ENCODE peak calls at places on chromosomes 5 and 9, in ten cellular contexts. One of them, this sample, is unnamed.

GRCh38 chr5:136000147-136000546 is 28.6 kb upstream of the TGFBI start:
- DNase-seq in uterus: no peak
- DNase-seq in astrocyte: no peak
- DNase-seq in heart right ventricle: no peak
- DNase-seq in neural progenitor cell: no peak
- DNase-seq in pancreas: no peak
- DNase-seq in breast epithelium: no peak
- DNase-seq in spleen: no peak
- DNase-seq in RWPE1: no peak
- DNase-seq in GM13977: no peak
- DNase-seq in this sample: no peak

GRCh38 chr5:80103375-80103774 is 68.2 kb downstream of the THBS4 start:
- DNase-seq in uterus: no peak
- DNase-seq in astrocyte: no peak
- DNase-seq in heart right ventricle: no peak
- DNase-seq in neural progenitor cell: no peak
- DNase-seq in pancreas: no peak
- DNase-seq in breast epithelium: no peak
- DNase-seq in spleen: no peak
- DNase-seq in RWPE1: no peak
- DNase-seq in GM13977: no peak
- DNase-seq in this sample: no peak

GRCh38 chr5:32312194-32312681 is 501 bp downstream of the MTMR12 start:
- DNase-seq in uterus: peak
- DNase-seq in astrocyte: peak
- DNase-seq in heart right ventricle: peak
- DNase-seq in neural progenitor cell: peak
- DNase-seq in pancreas: peak
- DNase-seq in breast epithelium: peak
- DNase-seq in spleen: peak
- DNase-seq in RWPE1: peak
- DNase-seq in GM13977: peak
- DNase-seq in this sample: peak

GRCh38 chr5:57841671-57842375 is 359.2 kb upstream of the ACTBL2 start:
- DNase-seq in uterus: no peak
- DNase-seq in astrocyte: peak
- DNase-seq in heart right ventricle: no peak
- DNase-seq in neural progenitor cell: peak
- DNase-seq in pancreas: no peak
- DNase-seq in breast epithelium: no peak
- DNase-seq in spleen: no peak
- DNase-seq in RWPE1: peak
- DNase-seq in GM13977: no peak
- DNase-seq in this sample: peak

GRCh38 chr9:107049046-107049824 is 186.3 kb downstream of the ZNF462 start:
- DNase-seq in uterus: no peak
- DNase-seq in astrocyte: peak
- DNase-seq in heart right ventricle: no peak
- DNase-seq in neural progenitor cell: peak
- DNase-seq in pancreas: no peak
- DNase-seq in breast epithelium: no peak
- DNase-seq in spleen: no peak
- DNase-seq in RWPE1: no peak
- DNase-seq in GM13977: no peak
- DNase-seq in this sample: peak

GRCh38 chr9:136007906-136008692 is 46.9 kb upstream of the UBAC1 start:
- DNase-seq in uterus: no peak
- DNase-seq in astrocyte: peak
- DNase-seq in heart right ventricle: no peak
- DNase-seq in neural progenitor cell: no peak
- DNase-seq in pancreas: no peak
- DNase-seq in breast epithelium: no peak
- DNase-seq in spleen: no peak
- DNase-seq in RWPE1: peak
- DNase-seq in GM13977: no peak
- DNase-seq in this sample: peak

GRCh38 chr5:174448662-174449061 is 275.7 kb upstream of the MSX2 start:
- DNase-seq in uterus: no peak
- DNase-seq in astrocyte: peak
- DNase-seq in heart right ventricle: no peak
- DNase-seq in neural progenitor cell: no peak
- DNase-seq in pancreas: no peak
- DNase-seq in breast epithelium: no peak
- DNase-seq in spleen: no peak
- DNase-seq in RWPE1: peak
- DNase-seq in GM13977: no peak
- DNase-seq in this sample: peak

GRCh38 chr5:157718529-157718928 is 12.7 kb upstream of the THG1L start:
- DNase-seq in uterus: no peak
- DNase-seq in astrocyte: peak
- DNase-seq in heart right ventricle: no peak
- DNase-seq in neural progenitor cell: peak
- DNase-seq in pancreas: no peak
- DNase-seq in breast epithelium: no peak
- DNase-seq in spleen: no peak
- DNase-seq in RWPE1: peak
- DNase-seq in GM13977: peak
- DNase-seq in this sample: peak

GRCh38 chr5:68751651-68752050 is 342.2 kb upstream of the SLC30A5 start:
- DNase-seq in uterus: no peak
- DNase-seq in astrocyte: no peak
- DNase-seq in heart right ventricle: no peak
- DNase-seq in neural progenitor cell: no peak
- DNase-seq in pancreas: no peak
- DNase-seq in breast epithelium: no peak
- DNase-seq in spleen: no peak
- DNase-seq in RWPE1: no peak
- DNase-seq in GM13977: no peak
- DNase-seq in this sample: no peak

GRCh38 chr9:122394265-122395242 is 23.7 kb downstream of the PTGS1 start:
- DNase-seq in uterus: peak
- DNase-seq in astrocyte: peak
- DNase-seq in heart right ventricle: peak
- DNase-seq in neural progenitor cell: no peak
- DNase-seq in pancreas: no peak
- DNase-seq in breast epithelium: no peak
- DNase-seq in spleen: no peak
- DNase-seq in RWPE1: peak
- DNase-seq in GM13977: no peak
- DNase-seq in this sample: peak

GRCh38 chr5:129094924-129095797 is 612 bp downstream of the ISOC1 start:
- DNase-seq in uterus: peak
- DNase-seq in astrocyte: peak
- DNase-seq in heart right ventricle: peak
- DNase-seq in neural progenitor cell: peak
- DNase-seq in pancreas: peak
- DNase-seq in breast epithelium: peak
- DNase-seq in spleen: peak
- DNase-seq in RWPE1: peak
- DNase-seq in GM13977: peak
- DNase-seq in this sample: peak

GRCh38 chr5:1235379-1235778 is 10.2 kb downstream of the SLC6A18 start:
- DNase-seq in uterus: no peak
- DNase-seq in astrocyte: no peak
- DNase-seq in heart right ventricle: no peak
- DNase-seq in neural progenitor cell: no peak
- DNase-seq in pancreas: no peak
- DNase-seq in breast epithelium: no peak
- DNase-seq in spleen: no peak
- DNase-seq in RWPE1: no peak
- DNase-seq in GM13977: no peak
- DNase-seq in this sample: no peak

GRCh38 chr5:150117945-150118560 is 31.7 kb upstream of the CSF1R start:
- DNase-seq in uterus: peak
- DNase-seq in astrocyte: no peak
- DNase-seq in heart right ventricle: no peak
- DNase-seq in neural progenitor cell: no peak
- DNase-seq in pancreas: no peak
- DNase-seq in breast epithelium: peak
- DNase-seq in spleen: no peak
- DNase-seq in RWPE1: no peak
- DNase-seq in GM13977: no peak
- DNase-seq in this sample: peak

GRCh38 chr5:133531178-133531577 is 81.2 kb downstream of the FSTL4 start:
- DNase-seq in uterus: no peak
- DNase-seq in astrocyte: no peak
- DNase-seq in heart right ventricle: no peak
- DNase-seq in neural progenitor cell: no peak
- DNase-seq in pancreas: no peak
- DNase-seq in breast epithelium: no peak
- DNase-seq in spleen: no peak
- DNase-seq in RWPE1: no peak
- DNase-seq in GM13977: peak
- DNase-seq in this sample: no peak
- TF ChIP-seq CTCF in uterus: no peak
- TF ChIP-seq CTCF in astrocyte: no peak
- TF ChIP-seq CTCF in heart right ventricle: no peak
- TF ChIP-seq CTCF in neural progenitor cell: no peak
- TF ChIP-seq CTCF in pancreas: no peak
- TF ChIP-seq CTCF in breast epithelium: no peak
- TF ChIP-seq CTCF in spleen: no peak
- TF ChIP-seq CTCF in RWPE1: no peak
- TF ChIP-seq CTCF in GM13977: peak
- TF ChIP-seq CTCF in this sample: no peak

GRCh38 chr5:81207009-81207408 is 26.1 kb upstream of the CKMT2 start:
- DNase-seq in uterus: no peak
- DNase-seq in astrocyte: no peak
- DNase-seq in heart right ventricle: no peak
- DNase-seq in neural progenitor cell: peak
- DNase-seq in pancreas: no peak
- DNase-seq in breast epithelium: no peak
- DNase-seq in spleen: no peak
- DNase-seq in RWPE1: no peak
- DNase-seq in GM13977: no peak
- DNase-seq in this sample: peak
- TF ChIP-seq CTCF in uterus: no peak
- TF ChIP-seq CTCF in astrocyte: no peak
- TF ChIP-seq CTCF in heart right ventricle: peak
- TF ChIP-seq CTCF in neural progenitor cell: peak
- TF ChIP-seq CTCF in pancreas: no peak
- TF ChIP-seq CTCF in breast epithelium: no peak
- TF ChIP-seq CTCF in spleen: no peak
- TF ChIP-seq CTCF in RWPE1: no peak
- TF ChIP-seq CTCF in GM13977: peak
- TF ChIP-seq CTCF in this sample: peak

GRCh38 chr5:170223906-170224305 is 8.9 kb upstream of the C5orf58 start:
- DNase-seq in uterus: no peak
- DNase-seq in astrocyte: no peak
- DNase-seq in heart right ventricle: no peak
- DNase-seq in neural progenitor cell: no peak
- DNase-seq in pancreas: no peak
- DNase-seq in breast epithelium: no peak
- DNase-seq in spleen: no peak
- DNase-seq in RWPE1: no peak
- DNase-seq in GM13977: no peak
- DNase-seq in this sample: no peak

GRCh38 chr5:170219615-170220014 is 13.2 kb upstream of the C5orf58 start:
- DNase-seq in uterus: no peak
- DNase-seq in astrocyte: peak
- DNase-seq in heart right ventricle: no peak
- DNase-seq in neural progenitor cell: no peak
- DNase-seq in pancreas: no peak
- DNase-seq in breast epithelium: no peak
- DNase-seq in spleen: no peak
- DNase-seq in RWPE1: peak
- DNase-seq in GM13977: no peak
- DNase-seq in this sample: peak

GRCh38 chr5:170223349-170223748 is 9.4 kb upstream of the C5orf58 start:
- DNase-seq in uterus: no peak
- DNase-seq in astrocyte: peak
- DNase-seq in heart right ventricle: no peak
- DNase-seq in neural progenitor cell: no peak
- DNase-seq in pancreas: no peak
- DNase-seq in breast epithelium: no peak
- DNase-seq in spleen: no peak
- DNase-seq in RWPE1: no peak
- DNase-seq in GM13977: no peak
- DNase-seq in this sample: no peak

GRCh38 chr5:170220196-170220595 is 12.6 kb upstream of the C5orf58 start:
- DNase-seq in uterus: no peak
- DNase-seq in astrocyte: no peak
- DNase-seq in heart right ventricle: no peak
- DNase-seq in neural progenitor cell: no peak
- DNase-seq in pancreas: no peak
- DNase-seq in breast epithelium: no peak
- DNase-seq in spleen: no peak
- DNase-seq in RWPE1: no peak
- DNase-seq in GM13977: no peak
- DNase-seq in this sample: no peak

GRCh38 chr5:170221319-170221718 is 11.5 kb upstream of the C5orf58 start:
- DNase-seq in uterus: no peak
- DNase-seq in astrocyte: peak
- DNase-seq in heart right ventricle: no peak
- DNase-seq in neural progenitor cell: peak
- DNase-seq in pancreas: no peak
- DNase-seq in breast epithelium: no peak
- DNase-seq in spleen: no peak
- DNase-seq in RWPE1: no peak
- DNase-seq in GM13977: no peak
- DNase-seq in this sample: peak
- TF ChIP-seq CTCF in uterus: no peak
- TF ChIP-seq CTCF in astrocyte: peak
- TF ChIP-seq CTCF in heart right ventricle: no peak
- TF ChIP-seq CTCF in neural progenitor cell: peak
- TF ChIP-seq CTCF in pancreas: no peak
- TF ChIP-seq CTCF in breast epithelium: no peak
- TF ChIP-seq CTCF in spleen: no peak
- TF ChIP-seq CTCF in RWPE1: no peak
- TF ChIP-seq CTCF in GM13977: no peak
- TF ChIP-seq CTCF in this sample: peak

GRCh38 chr5:39109616-39110015 is 35.4 kb upstream of the RICTOR start:
- DNase-seq in uterus: no peak
- DNase-seq in astrocyte: no peak
- DNase-seq in heart right ventricle: no peak
- DNase-seq in neural progenitor cell: no peak
- DNase-seq in pancreas: no peak
- DNase-seq in breast epithelium: no peak
- DNase-seq in spleen: no peak
- DNase-seq in RWPE1: no peak
- DNase-seq in GM13977: no peak
- DNase-seq in this sample: no peak

GRCh38 chr5:39104221-39104620 is 30.0 kb upstream of the RICTOR start:
- DNase-seq in uterus: no peak
- DNase-seq in astrocyte: no peak
- DNase-seq in heart right ventricle: no peak
- DNase-seq in neural progenitor cell: no peak
- DNase-seq in pancreas: no peak
- DNase-seq in breast epithelium: no peak
- DNase-seq in spleen: no peak
- DNase-seq in RWPE1: no peak
- DNase-seq in GM13977: no peak
- DNase-seq in this sample: no peak

GRCh38 chr5:39108987-39109386 is 34.8 kb upstream of the RICTOR start:
- DNase-seq in uterus: no peak
- DNase-seq in astrocyte: no peak
- DNase-seq in heart right ventricle: no peak
- DNase-seq in neural progenitor cell: no peak
- DNase-seq in pancreas: no peak
- DNase-seq in breast epithelium: no peak
- DNase-seq in spleen: no peak
- DNase-seq in RWPE1: no peak
- DNase-seq in GM13977: no peak
- DNase-seq in this sample: no peak

GRCh38 chr5:39107350-39107749 is 33.2 kb upstream of the RICTOR start:
- DNase-seq in uterus: no peak
- DNase-seq in astrocyte: no peak
- DNase-seq in heart right ventricle: no peak
- DNase-seq in neural progenitor cell: no peak
- DNase-seq in pancreas: no peak
- DNase-seq in breast epithelium: no peak
- DNase-seq in spleen: no peak
- DNase-seq in RWPE1: no peak
- DNase-seq in GM13977: no peak
- DNase-seq in this sample: no peak

GRCh38 chr5:39106332-39106731 is 32.1 kb upstream of the RICTOR start:
- DNase-seq in uterus: no peak
- DNase-seq in astrocyte: no peak
- DNase-seq in heart right ventricle: no peak
- DNase-seq in neural progenitor cell: no peak
- DNase-seq in pancreas: no peak
- DNase-seq in breast epithelium: no peak
- DNase-seq in spleen: no peak
- DNase-seq in RWPE1: no peak
- DNase-seq in GM13977: no peak
- DNase-seq in this sample: peak
- TF ChIP-seq CTCF in uterus: peak
- TF ChIP-seq CTCF in astrocyte: peak
- TF ChIP-seq CTCF in heart right ventricle: peak
- TF ChIP-seq CTCF in neural progenitor cell: peak
- TF ChIP-seq CTCF in pancreas: no peak
- TF ChIP-seq CTCF in breast epithelium: peak
- TF ChIP-seq CTCF in spleen: no peak
- TF ChIP-seq CTCF in RWPE1: peak
- TF ChIP-seq CTCF in GM13977: no peak
- TF ChIP-seq CTCF in this sample: peak